ENCODE peak calls at places on chromosomes 3 and 15, in four cellular contexts. W is mucosa of descending colon, D is mammary epithelial cell, A is left lung. P is an unnamed sample. For H3K4me1 and H3K9me3, the result is how much of the 10 kb centered on the place peaks cover.

GRCh38 chr3:67819447-67819846 is 165.0 kb upstream of the SUCLG2 start:
- DNase-seq in W (peak), D (no peak), A (no peak), P (no peak)

GRCh38 chr3:74048686-74049085 is 423.9 kb upstream of the PDZRN3 start:
- DNase-seq in W (no peak), D (no peak), A (no peak), P (no peak)

GRCh38 chr3:11661052-11661656 is 17.4 kb upstream of the VGLL4 start:
- DNase-seq in W (no peak), D (no peak), A (no peak), P (no peak)

GRCh38 chr3:66198437-66199088 is 22.2 kb upstream of the SLC25A26 start:
- DNase-seq in W (no peak), D (no peak), A (no peak), P (no peak)

GRCh38 chr15:61715082-61715481 is 345.2 kb downstream of the VPS13C start:
- DNase-seq in W (peak), D (peak), A (no peak), P (no peak)

GRCh38 chr3:123352134-123352554 is 96.7 kb downstream of the ADCY5 start:
- DNase-seq in W (no peak), D (no peak), A (no peak), P (no peak)

GRCh38 chr15:96171271-96171739 is 159.2 kb upstream of the NR2F2 start:
- DNase-seq in W (no peak), D (no peak), A (no peak), P (no peak)

GRCh38 chr3:69082805-69083204 is 1.9 kb upstream of the ARL6IP5 start:
- DNase-seq in W (peak), D (peak), A (peak), P (peak)

GRCh38 chr3:50226888-50227389 is 9.1 kb upstream of the GNAI2 start:
- DNase-seq in W (no peak), D (peak), A (no peak), P (peak)

GRCh38 chr15:99430881-99431401 is 134.8 kb upstream of the MEF2A start:
- DNase-seq in W (no peak), D (no peak), A (peak), P (no peak)

GRCh38 chr3:54040476-54040875 is 81.9 kb upstream of the CACNA2D3 start:
- DNase-seq in W (no peak), D (no peak), A (no peak), P (no peak)

GRCh38 chr15:99467338-99467720 is 98.5 kb upstream of the MEF2A start:
- DNase-seq in W (no peak), D (no peak), A (no peak), P (no peak)

GRCh38 chr3:134369861-134370596 is 4.2 kb downstream of the AMOTL2 start:
- DNase-seq in W (no peak), D (no peak), A (no peak), P (no peak)

GRCh38 chr3:134372405-134373277 is 1.6 kb downstream of the AMOTL2 start:
- DNase-seq in W (no peak), D (no peak), A (no peak), P (no peak)

GRCh38 chr3:134369231-134369741 is 5.0 kb downstream of the AMOTL2 start:
- DNase-seq in W (no peak), D (no peak), A (no peak), P (no peak)

GRCh38 chr3:134371542-134372324 is 2.5 kb downstream of the AMOTL2 start:
- DNase-seq in W (no peak), D (no peak), A (no peak), P (no peak)

DNA sequence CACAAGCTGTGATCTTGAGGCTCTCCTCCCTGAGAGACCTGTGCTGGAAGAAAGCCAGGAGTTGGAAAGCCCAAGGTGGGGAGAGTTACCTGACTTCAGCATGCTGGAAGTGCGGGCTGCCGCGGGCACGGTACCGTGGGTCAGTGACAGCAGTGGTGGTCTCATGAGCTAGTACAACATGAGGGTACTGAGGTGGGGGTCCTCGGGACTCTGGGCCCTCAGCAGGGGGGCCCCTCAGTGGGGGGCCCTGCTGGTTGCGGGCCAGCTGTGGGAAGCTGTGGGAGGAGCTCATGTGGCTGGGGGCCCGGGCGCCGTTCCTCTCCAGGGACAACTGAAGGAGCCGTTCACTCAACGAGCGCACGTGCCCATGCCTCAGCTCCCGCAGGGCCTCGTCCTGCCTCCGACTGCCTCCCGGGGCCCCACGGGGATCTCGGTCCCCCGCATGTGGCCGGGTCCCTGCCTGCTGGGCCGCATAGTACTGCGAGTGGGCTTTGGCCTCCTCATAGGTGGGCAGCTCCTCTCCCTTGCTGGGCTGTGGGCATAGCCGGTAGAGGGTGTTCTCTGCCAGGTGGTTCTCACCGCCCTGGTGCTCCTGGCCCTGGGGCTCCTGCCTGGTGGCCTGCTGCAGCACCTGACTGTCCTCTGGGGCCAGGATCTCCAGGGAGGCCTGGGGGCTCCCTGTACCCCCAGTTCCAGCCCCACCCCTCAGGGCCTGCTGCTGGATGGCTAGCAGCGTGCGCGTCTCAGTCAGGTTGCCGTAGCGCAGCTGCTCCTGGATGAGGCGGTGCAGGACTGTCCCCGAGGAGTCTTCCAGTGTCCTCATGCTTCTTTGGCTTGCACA is 3.4 kb downstream of the AMOTL2 start:
- DNase-seq in W (no peak), D (no peak), A (no peak), P (no peak)
- H3K4me1 ChIP-seq in W (under half), D (half or more), A (half or more), P (under half)

GRCh38 chr3:183635431-183636220 is at the start of gene KLHL24:
- DNase-seq in W (peak), D (peak), A (peak), P (peak)
- TF ChIP-seq CTCF in W (no peak), D (no peak), A (no peak), P (no peak)

GRCh38 chr3:127588675-127589577 is 1.6 kb downstream of the TPRA1 start:
- DNase-seq in W (no peak), D (peak), A (no peak), P (no peak)

GRCh38 chr3:127587876-127588275 is 2.7 kb downstream of the TPRA1 start:
- DNase-seq in W (no peak), D (no peak), A (no peak), P (no peak)

GRCh38 chr3:127590593-127591477 is at the start of gene TPRA1:
- DNase-seq in W (peak), D (peak), A (peak), P (peak)

GRCh38 chr3:127590282-127590592 is 296 bp downstream of the TPRA1 start:
- DNase-seq in W (peak), D (no peak), A (peak), P (no peak)

GRCh38 chr3:127589600-127590281 is 792 bp downstream of the TPRA1 start:
- DNase-seq in W (peak), D (no peak), A (peak), P (no peak)
- H3K9me3 ChIP-seq in W (under half), D (under half), A (under half), P (under half)

GRCh38 chr15:65060641-65061397 is 7.0 kb downstream of the RASL12 start:
- DNase-seq in W (no peak), D (no peak), A (no peak), P (no peak)

GRCh38 chr15:65058394-65059368 is 9.1 kb downstream of the RASL12 start:
- DNase-seq in W (no peak), D (no peak), A (no peak), P (no peak)

GRCh38 chr15:65062061-65062460 is 5.7 kb downstream of the RASL12 start:
- DNase-seq in W (no peak), D (no peak), A (no peak), P (no peak)

GRCh38 chr15:65059369-65059750 is 8.4 kb downstream of the RASL12 start:
- DNase-seq in W (no peak), D (no peak), A (no peak), P (no peak)

GRCh38 chr15:65059931-65060596 is 7.7 kb downstream of the RASL12 start:
- DNase-seq in W (no peak), D (no peak), A (no peak), P (no peak)
- H3K4me1 ChIP-seq in W (under half), D (under half), A (under half), P (under half)

DNA sequence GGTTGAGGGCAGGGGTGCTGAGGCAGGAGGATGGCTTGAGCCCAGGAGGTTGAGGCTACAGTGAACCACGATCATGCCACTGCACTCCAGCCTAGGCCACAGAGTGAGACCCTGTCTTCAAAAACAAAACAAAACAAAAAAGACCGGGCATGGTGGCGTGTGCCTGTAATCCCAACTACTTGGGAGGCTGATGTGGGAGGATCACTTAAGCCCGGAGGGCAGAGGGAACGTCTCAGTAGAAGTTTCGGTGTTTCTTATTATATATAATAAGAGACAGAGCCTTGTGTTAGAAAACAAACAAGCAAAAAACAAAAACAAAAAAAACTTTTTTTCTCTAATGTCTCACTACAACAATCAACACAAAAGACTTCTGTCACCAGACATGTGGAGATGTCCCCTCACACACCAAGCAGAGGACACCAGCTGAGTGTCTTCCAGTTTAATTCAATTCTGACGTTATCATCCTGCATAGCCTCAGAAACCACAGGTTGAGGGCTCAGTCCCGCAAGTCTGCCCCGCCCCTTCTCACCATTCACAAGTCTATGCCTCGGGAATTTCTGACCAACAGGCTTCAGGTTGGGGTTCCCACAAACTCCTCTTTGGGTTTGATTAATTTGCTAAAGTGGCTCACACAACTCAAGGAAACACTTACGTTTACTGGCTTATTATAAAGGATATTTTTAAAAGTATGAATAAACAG is 24.0 kb upstream of the EIF4A2 start:
- DNase-seq in W (no peak), D (no peak), A (no peak), P (no peak)
- TF ChIP-seq CTCF in W (no peak), D (no peak), A (no peak), P (no peak)